ENCODE peak calls at places on chromosomes 12 and 14, in six cellular contexts. One of them, this sample, is unnamed.

GRCh38 chr14:51957950-51958349 is 31.4 kb upstream of the RTRAF start:
- DNase-seq in HepG2: no peak
- DNase-seq in K562: no peak
- DNase-seq in H1: no peak
- DNase-seq in GM12891: no peak
- DNase-seq in GM12878: no peak
- DNase-seq in this sample: no peak

GRCh38 chr12:10590976-10591375 is 22.4 kb downstream of the MAGOHB start:
- DNase-seq in HepG2: no peak
- DNase-seq in K562: no peak
- DNase-seq in GM12891: no peak
- DNase-seq in H1: no peak
- DNase-seq in GM12878: no peak
- DNase-seq in this sample: no peak

GRCh38 chr12:79082595-79082994 is 218.0 kb downstream of the SYT1 start:
- DNase-seq in GM12891: no peak
- DNase-seq in GM12878: no peak
- DNase-seq in HepG2: no peak
- DNase-seq in H1: no peak
- DNase-seq in K562: no peak
- DNase-seq in this sample: no peak

GRCh38 chr14:30389134-30389900 is 169.6 kb upstream of the G2E3 start:
- DNase-seq in GM12891: no peak
- DNase-seq in GM12878: no peak
- DNase-seq in K562: no peak
- DNase-seq in HepG2: no peak
- DNase-seq in H1: no peak
- DNase-seq in this sample: no peak

GRCh38 chr14:65299837-65300236 is 112.7 kb upstream of the FUT8 start:
- DNase-seq in K562: no peak
- DNase-seq in H1: no peak
- DNase-seq in GM12891: no peak
- DNase-seq in HepG2: no peak
- DNase-seq in GM12878: no peak
- DNase-seq in this sample: no peak

GRCh38 chr12:79069009-79069408 is 204.4 kb downstream of the SYT1 start:
- DNase-seq in HepG2: no peak
- DNase-seq in H1: no peak
- DNase-seq in K562: no peak
- DNase-seq in GM12878: peak
- DNase-seq in GM12891: no peak
- DNase-seq in this sample: no peak

GRCh38 chr14:50740858-50741257 is 72.8 kb upstream of the SAV1 start:
- DNase-seq in K562: no peak
- DNase-seq in GM12891: no peak
- DNase-seq in HepG2: no peak
- DNase-seq in H1: no peak
- DNase-seq in GM12878: no peak
- DNase-seq in this sample: no peak

GRCh38 chr12:93827669-93828068 is 150.5 kb downstream of the CRADD start:
- DNase-seq in H1: no peak
- DNase-seq in GM12891: no peak
- DNase-seq in K562: no peak
- DNase-seq in GM12878: no peak
- DNase-seq in HepG2: no peak
- DNase-seq in this sample: no peak

DNA sequence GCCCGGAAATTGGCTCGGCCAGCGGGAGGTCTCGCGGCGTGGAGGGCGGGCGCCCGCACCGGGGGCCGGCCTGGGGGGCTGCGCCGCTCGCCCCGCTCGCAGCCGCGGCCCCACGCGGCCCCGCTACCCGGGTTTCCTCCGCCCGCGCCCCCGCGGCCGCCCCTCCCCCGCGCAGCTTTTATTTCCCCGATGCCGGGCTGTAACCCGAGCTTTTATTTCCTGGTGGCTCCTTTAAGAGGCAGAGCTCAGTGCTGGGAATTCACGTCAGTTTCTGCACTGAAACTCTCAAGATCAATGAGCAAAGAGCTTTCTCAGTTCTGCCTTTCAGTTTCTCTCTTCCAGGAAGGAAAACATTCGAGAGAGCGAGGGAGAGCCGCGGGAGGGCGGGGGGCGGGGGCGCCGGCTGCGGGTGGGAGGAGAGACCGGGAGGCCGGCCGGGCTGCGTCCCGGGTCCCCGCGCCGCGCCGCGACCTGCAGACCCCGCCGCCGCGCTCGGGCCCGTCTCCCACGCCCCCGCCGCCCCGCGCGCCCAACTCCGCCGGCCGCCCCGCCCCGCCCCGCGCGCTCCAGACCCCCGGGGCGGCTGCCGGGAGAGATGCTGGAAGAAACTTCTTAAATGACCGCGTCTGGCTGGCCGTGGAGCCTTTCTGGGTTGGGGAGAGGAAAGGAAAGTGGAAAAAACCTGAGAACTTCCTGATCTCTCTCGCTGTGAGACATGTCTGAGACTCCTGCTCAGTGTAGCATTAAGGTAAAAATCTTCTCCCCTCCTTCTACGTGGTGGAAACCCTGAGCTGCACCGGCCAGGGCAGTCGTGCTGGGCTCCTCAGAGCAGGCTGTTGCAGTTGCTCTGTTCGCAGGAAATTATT is at the start of gene ETV6:
- DNase-seq in GM12878: peak
- DNase-seq in GM12891: peak
- DNase-seq in K562: peak
- DNase-seq in HepG2: peak
- DNase-seq in H1: no peak
- DNase-seq in this sample: peak
- TF ChIP-seq POLR2A in GM12878: peak
- TF ChIP-seq POLR2A in GM12891: peak
- TF ChIP-seq POLR2A in K562: no peak
- TF ChIP-seq POLR2A in HepG2: no peak
- TF ChIP-seq POLR2A in H1: no peak
- TF ChIP-seq POLR2A in this sample: peak

GRCh38 chr14:95258156-95258555 is 61.6 kb downstream of the CLMN start:
- DNase-seq in HepG2: no peak
- DNase-seq in K562: no peak
- DNase-seq in H1: no peak
- DNase-seq in GM12891: no peak
- DNase-seq in GM12878: no peak
- DNase-seq in this sample: no peak

GRCh38 chr14:95260537-95261440 is 58.9 kb downstream of the CLMN start:
- DNase-seq in GM12878: no peak
- DNase-seq in K562: no peak
- DNase-seq in H1: no peak
- DNase-seq in HepG2: no peak
- DNase-seq in GM12891: no peak
- DNase-seq in this sample: no peak

GRCh38 chr14:95256776-95257060 is 63.0 kb downstream of the CLMN start:
- DNase-seq in GM12878: no peak
- DNase-seq in K562: no peak
- DNase-seq in GM12891: no peak
- DNase-seq in H1: no peak
- DNase-seq in HepG2: no peak
- DNase-seq in this sample: no peak

GRCh38 chr14:95257521-95257920 is 62.2 kb downstream of the CLMN start:
- DNase-seq in HepG2: no peak
- DNase-seq in GM12878: no peak
- DNase-seq in K562: no peak
- DNase-seq in H1: no peak
- DNase-seq in GM12891: no peak
- DNase-seq in this sample: no peak

DNA sequence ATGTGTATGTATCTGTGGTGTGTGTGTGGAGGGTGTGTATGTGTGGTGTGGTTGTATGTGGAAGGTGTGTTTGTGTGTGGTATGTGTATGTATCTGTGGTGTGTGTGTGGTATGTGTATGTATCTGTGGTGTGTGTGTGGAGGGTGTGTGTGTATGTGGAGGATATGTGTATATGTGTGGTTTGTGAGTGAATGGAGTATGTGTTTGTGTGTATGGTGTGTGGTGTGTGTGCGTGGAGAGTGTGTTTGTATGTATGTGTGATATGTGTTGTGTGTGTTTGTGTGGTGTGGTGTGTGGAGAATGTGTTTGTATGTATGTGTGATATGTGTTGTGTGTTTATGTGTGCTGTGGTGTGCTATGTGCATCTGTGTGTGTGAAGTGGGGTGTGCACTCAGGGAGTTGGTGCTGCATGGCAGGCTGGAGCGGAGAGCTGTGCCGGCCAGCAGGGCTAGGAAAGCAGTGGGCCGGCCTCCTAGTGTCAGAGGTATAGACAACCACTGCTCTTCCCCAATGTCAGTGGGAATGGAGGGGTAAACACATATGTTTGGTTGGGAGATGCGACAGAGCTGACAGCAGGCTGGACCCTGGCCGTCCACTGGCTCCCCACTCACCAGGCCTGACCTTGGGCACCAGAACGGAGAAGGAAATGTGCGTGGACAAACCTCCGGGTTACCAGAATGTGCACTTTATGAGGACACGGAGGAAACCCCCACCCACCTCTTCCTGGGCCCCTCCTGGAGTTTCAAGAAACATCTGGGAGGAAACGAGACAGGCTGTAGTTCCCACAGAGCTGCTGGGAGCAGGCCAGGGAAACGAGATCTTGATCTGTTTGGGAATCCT is 60.7 kb downstream of the CLMN start:
- DNase-seq in H1: no peak
- DNase-seq in GM12878: no peak
- DNase-seq in K562: no peak
- DNase-seq in HepG2: no peak
- DNase-seq in GM12891: no peak
- DNase-seq in this sample: no peak
- TF ChIP-seq TAF1 in H1: no peak
- TF ChIP-seq TAF1 in GM12878: no peak
- TF ChIP-seq TAF1 in K562: no peak
- TF ChIP-seq TAF1 in HepG2: no peak
- TF ChIP-seq TAF1 in GM12891: no peak
- TF ChIP-seq TAF1 in this sample: no peak

DNA sequence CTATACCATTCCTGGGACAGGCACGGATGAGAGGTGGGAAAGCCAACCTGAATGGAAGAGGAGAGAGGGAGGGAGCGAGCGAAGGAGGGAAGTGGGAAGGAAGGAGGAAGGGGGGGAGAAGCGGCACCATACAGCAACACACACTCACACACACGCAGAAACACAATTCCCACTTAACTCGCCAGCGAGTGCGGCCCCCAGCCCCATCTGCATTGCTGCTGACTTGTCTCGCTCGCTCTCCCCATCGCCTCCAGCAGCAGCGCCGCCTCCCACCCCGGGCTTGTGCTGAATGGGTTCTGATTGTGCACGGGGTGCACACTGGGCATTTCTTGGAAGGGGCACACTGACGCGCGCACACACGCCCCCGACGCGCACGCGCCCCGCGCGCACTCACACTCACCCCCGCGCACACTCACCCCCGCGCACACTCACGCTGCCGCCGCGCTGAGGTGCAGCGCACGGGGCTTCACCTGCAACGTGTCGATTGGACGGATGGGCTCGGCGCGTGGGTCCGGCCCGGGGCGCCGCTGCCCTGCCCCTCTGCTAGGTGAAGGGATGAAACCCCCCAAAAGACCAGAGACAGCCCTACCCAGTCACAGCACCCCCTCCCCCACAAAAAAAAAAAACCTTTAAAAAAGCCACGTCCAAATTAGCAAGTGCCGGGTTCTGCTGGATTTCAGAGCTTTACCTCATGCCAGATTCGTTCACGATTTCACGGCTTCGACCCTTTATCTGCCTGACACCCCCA is 680 bp downstream of the GRIN2B start:
- DNase-seq in H1: no peak
- DNase-seq in GM12891: no peak
- DNase-seq in HepG2: no peak
- DNase-seq in K562: no peak
- DNase-seq in GM12878: no peak
- DNase-seq in this sample: no peak
- TF ChIP-seq POLR2AphosphoS5 in H1: no peak
- TF ChIP-seq POLR2AphosphoS5 in GM12891: no peak
- TF ChIP-seq POLR2AphosphoS5 in HepG2: no peak
- TF ChIP-seq POLR2AphosphoS5 in K562: no peak
- TF ChIP-seq POLR2AphosphoS5 in GM12878: no peak
- TF ChIP-seq POLR2AphosphoS5 in this sample: no peak

GRCh38 chr12:52146822-52147366 is 44.9 kb downstream of the KRT80 start:
- DNase-seq in K562: no peak
- DNase-seq in HepG2: no peak
- DNase-seq in GM12891: no peak
- DNase-seq in GM12878: no peak
- DNase-seq in H1: no peak
- DNase-seq in this sample: no peak
- TF ChIP-seq POLR2A in K562: no peak
- TF ChIP-seq POLR2A in HepG2: no peak
- TF ChIP-seq POLR2A in GM12891: no peak
- TF ChIP-seq POLR2A in GM12878: no peak
- TF ChIP-seq POLR2A in H1: no peak
- TF ChIP-seq POLR2A in this sample: no peak

This sample was measured in GM12892.